ENCODE peak calls at places on chromosomes 7 and 10, in eight cellular contexts. A is adrenal gland, O is testis, V is IMR-90, H is right lobe of liver, P is spleen, C is A549, S is lower leg skin. Y is an unnamed sample.

GRCh38 chr10:132210766-132211165 is 24.0 kb downstream of the DPYSL4 start:
- DNase-seq in A (no peak), O (no peak), V (no peak), H (no peak), P (no peak), C (no peak), S (no peak), Y (no peak)

GRCh38 chr10:116626815-116627214 is 6.1 kb downstream of the PNLIPRP2 start:
- DNase-seq in A (no peak), O (no peak), V (no peak), H (no peak), P (no peak), C (no peak), S (no peak), Y (no peak)

GRCh38 chr10:35011771-35012191 is 78.4 kb downstream of the CUL2 start:
- DNase-seq in A (no peak), O (no peak), V (peak; percentile 74), H (no peak), P (no peak), C (no peak), S (no peak), Y (no peak)

GRCh38 chr7:512541-513311 is 6.9 kb downstream of the PDGFA start:
- DNase-seq in A (no peak), O (no peak), V (no peak), H (peak; percentile 43), P (no peak), C (no peak), S (no peak), Y (peak; percentile 84)

GRCh38 chr10:44725404-44725803 is 185.7 kb upstream of the TMEM72 start:
- DNase-seq in A (no peak), O (no peak), V (peak; percentile 40), H (no peak), P (no peak), C (no peak), S (no peak), Y (no peak)

GRCh38 chr10:125294109-125294508 is 133.7 kb upstream of the CTBP2 start:
- DNase-seq in A (no peak), O (no peak), V (no peak), H (no peak), P (no peak), C (no peak), S (no peak), Y (no peak)

GRCh38 chr7:44980393-44981034 is 1.7 kb upstream of the MYO1G start:
- DNase-seq in A (no peak), O (peak; percentile 22), V (peak; percentile 83), H (no peak), P (peak; percentile 73), C (no peak), S (no peak), Y (no peak)

GRCh38 chr10:121999301-121999700 is 10.3 kb downstream of the TACC2 start:
- DNase-seq in A (no peak), O (no peak), V (no peak), H (no peak), P (no peak), C (no peak), S (no peak), Y (no peak)

GRCh38 chr7:55198634-55199366 is 166.3 kb upstream of the LANCL2 start:
- DNase-seq in A (no peak), O (no peak), V (peak; percentile 55), H (no peak), P (no peak), C (no peak), S (no peak), Y (no peak)

GRCh38 chr7:4837814-4838625 is 23.8 kb downstream of the PAPOLB start:
- DNase-seq in A (no peak), O (no peak), V (no peak), H (no peak), P (peak; percentile 64), C (no peak), S (peak; percentile 70), Y (no peak)

GRCh38 chr10:5413012-5413938 is 918 bp downstream of the NET1 start:
- DNase-seq in A (no peak), O (no peak), V (peak; percentile 30), H (no peak), P (no peak), C (peak; percentile 31), S (no peak), Y (no peak)

GRCh38 chr10:5411941-5412276 is 448 bp upstream of the NET1 start:
- DNase-seq in A (no peak), O (no peak), V (no peak), H (no peak), P (no peak), C (no peak), S (no peak), Y (no peak)

GRCh38 chr10:5416981-5417380 is 4.6 kb downstream of the NET1 start:
- DNase-seq in A (no peak), O (no peak), V (no peak), H (no peak), P (no peak), C (no peak), S (no peak), Y (no peak)

GRCh38 chr10:5406918-5407317 is 2.3 kb upstream of the TUBAL3 start:
- DNase-seq in A (no peak), O (no peak), V (no peak), H (no peak), P (no peak), C (no peak), S (no peak), Y (no peak)

GRCh38 chr10:5412277-5412941 is at the start of gene NET1:
- DNase-seq in A (peak; percentile 93), O (peak; percentile 95), V (peak; percentile 81), H (peak; percentile 95), P (peak; percentile 90), C (peak; percentile 97), S (peak; percentile 97), Y (peak; percentile 92)
- TF ChIP-seq POLR2A in A (no peak), O (no peak), V (no peak), H (peak; percentile 68), P (no peak), C (peak; percentile 22), S (no peak), Y (peak; percentile 58)

DNA sequence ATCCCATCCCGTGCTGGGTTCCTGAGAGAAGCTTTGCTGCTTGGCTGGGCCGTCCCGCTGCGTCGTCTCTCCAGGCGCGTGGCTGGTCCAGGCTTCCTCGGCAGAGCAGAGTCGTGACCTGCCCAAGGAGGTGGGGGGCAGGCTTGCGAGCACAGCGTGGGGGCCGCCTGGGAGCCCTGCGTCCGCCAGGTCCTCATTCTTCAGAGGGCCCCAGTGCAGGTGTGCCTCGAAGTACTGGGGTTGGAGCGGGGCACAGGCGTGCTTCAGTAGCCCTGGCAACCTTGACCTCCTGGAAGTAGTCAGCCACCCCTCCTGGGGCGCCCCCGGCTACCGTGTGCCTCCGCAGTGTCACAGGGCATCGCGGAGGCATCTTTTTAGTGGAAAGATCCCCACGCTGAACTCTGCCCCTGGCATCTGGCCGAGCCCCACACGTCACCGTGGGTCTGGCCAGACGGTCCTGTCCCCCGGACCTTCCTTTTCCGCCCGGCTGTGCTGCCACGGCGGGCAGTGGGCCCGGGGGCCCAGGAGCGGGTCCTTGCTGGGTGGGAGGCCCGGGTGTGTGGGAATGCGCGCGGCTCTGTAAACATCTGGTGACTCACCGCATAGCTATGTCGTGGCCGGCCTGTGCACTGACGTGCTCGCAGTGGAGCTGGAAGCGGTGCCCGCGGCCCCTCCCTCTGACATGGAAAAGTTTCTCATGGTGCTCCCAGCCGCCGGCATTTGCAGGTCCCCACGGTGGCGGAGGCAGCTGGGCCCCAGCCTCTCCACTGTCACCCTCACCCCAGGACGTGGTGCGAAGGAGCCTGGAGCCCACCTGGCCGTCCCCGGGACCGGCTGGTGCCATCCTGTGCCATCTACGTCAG is 6.5 kb downstream of the MAFK start:
- DNase-seq in A (peak; percentile 92), O (peak; percentile 96), V (peak; percentile 99), H (peak; percentile 93), P (peak; percentile 86), C (peak; percentile 90), S (peak; percentile 99), Y (peak; percentile 91)
- TF ChIP-seq POLR2A in A (peak; percentile 61), O (no peak), V (peak; percentile 94), H (peak; percentile 80), P (no peak), C (peak; percentile 36), S (no peak), Y (peak; percentile 33)

DNA sequence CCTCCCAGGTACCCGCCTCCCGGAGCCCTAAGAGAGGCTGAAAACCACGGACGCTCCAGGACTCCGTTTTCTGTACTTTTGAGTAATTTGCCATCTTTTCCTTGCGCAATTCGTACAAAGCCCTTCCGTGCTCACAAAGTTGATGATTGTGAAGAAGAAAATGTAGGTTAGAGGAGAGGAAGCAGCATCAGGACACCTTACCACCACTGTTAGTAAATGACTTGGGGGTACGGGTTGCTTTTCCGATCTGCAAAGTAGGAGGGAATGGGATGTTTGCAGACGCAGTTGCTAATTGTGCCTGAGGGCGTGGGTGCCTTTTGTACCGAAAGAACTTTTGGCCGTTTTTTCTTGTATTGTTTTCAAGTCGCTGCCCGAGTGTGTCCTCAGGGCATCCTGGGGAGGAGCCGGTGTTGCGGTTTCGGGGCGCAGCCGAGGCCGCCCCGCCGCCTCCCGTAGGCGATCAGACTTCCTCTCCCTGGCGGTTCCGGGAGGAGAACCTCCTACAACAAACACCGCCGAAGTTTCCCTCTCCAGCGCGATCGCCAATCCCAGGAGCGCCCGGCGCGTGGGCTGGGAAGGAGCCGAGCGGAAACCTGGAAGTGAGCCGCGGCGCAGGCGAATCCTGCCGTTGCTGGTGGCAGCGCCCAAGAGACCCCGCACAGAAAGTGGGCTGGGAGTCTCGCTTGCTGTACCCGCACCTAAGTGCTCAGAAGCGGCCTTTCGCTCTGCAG is 985 bp downstream of the PRR15 start:
- DNase-seq in A (peak; percentile 29), O (peak; percentile 61), V (peak; percentile 2), H (peak; percentile 61), P (peak; percentile 79), C (peak; percentile 68), S (peak; percentile 88), Y (peak; percentile 73)
- TF ChIP-seq POLR2A in A (no peak), O (no peak), V (no peak), H (no peak), P (no peak), C (no peak), S (no peak), Y (peak; percentile 57)

GRCh38 chr7:130909161-130909836 is 175.3 kb upstream of the KLF14 start:
- DNase-seq in A (no peak), O (no peak), V (no peak), H (no peak), P (no peak), C (no peak), S (peak; percentile 84), Y (no peak)
- TF ChIP-seq POLR2A in A (no peak), O (no peak), V (no peak), H (no peak), P (no peak), C (no peak), S (no peak), Y (no peak)

DNA sequence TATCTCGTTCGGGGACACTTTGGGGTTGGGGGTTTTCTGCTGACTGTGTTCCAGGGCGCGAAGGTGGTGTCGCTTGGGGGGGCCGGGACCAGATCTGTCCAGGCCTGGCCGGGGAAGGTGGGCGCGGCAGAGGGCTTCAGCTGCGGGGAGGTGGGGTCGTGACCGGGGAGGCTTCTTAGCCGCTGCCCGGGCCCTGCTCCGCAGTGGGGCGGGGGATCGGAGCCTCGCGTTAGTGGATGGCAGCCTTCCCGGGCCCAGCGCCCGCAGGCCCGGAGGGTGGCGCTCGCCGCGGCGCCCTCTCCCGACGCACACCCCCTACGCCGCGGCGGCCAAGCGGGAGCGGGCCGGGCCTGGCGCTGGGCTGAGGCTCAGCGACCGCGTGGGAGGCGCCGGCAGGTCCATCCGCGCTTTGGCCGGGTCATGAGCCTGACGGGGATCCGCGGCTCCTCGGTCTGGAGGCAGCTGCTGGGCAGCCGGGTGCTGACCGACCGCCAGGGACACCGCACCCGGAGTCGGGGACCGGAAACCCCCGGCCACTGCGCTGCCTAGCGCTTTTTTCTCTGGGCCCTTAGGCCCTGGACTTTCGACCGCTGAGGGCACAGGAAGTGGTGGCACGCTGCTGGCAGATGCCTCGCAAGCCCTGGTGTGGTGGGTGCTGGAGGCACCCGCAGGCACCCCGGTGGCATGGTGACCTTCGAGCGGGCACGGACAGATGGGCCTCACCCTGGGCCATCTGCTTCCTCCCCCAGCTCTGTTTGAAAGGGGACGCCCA is 1.2 kb downstream of the AGAP3 start:
- DNase-seq in A (peak; percentile 68), O (peak; percentile 51), V (peak; percentile 52), H (peak; percentile 85), P (peak; percentile 88), C (no peak), S (peak; percentile 94), Y (peak; percentile 74)
- TF ChIP-seq POLR2A in A (no peak), O (no peak), V (no peak), H (peak; percentile 89), P (no peak), C (peak; percentile 34), S (no peak), Y (no peak)

Y was measured in transverse colon.